ENCODE peak calls at places on chromosome 1, in seven cellular contexts. Q is T-helper 2 cell, E is skeletal muscle cell, X is endodermal cell, O is AG04450, Z is WTC11, I is tibial artery. G is an unnamed sample.

GRCh38 chr1:44701141-44701573 is 26.6 kb downstream of the ARMH1 start:
- DNase-seq in Q (no peak), E (no peak), X (no peak), O (no peak), Z (no peak), I (no peak), G (no peak)

GRCh38 chr1:99786751-99787501 is 20.5 kb upstream of the FRRS1 start:
- DNase-seq in Q (no peak), E (no peak), X (no peak), O (no peak), Z (no peak), I (no peak), G (no peak)

GRCh38 chr1:33902486-33903209 is 38.8 kb downstream of the HMGB4 start:
- DNase-seq in Q (no peak), E (no peak), X (peak), O (no peak), Z (no peak), I (no peak), G (no peak)

GRCh38 chr1:234617986-234618725 is 8.2 kb upstream of the IRF2BP2 start:
- DNase-seq in Q (no peak), E (no peak), X (no peak), O (no peak), Z (no peak), I (no peak), G (no peak)

GRCh38 chr1:235941852-235942624 is 75.3 kb upstream of the LYST start:
- DNase-seq in Q (no peak), E (no peak), X (no peak), O (no peak), Z (no peak), I (no peak), G (no peak)

GRCh38 chr1:234893725-234894630 is 234.7 kb downstream of the TOMM20 start:
- DNase-seq in Q (no peak), E (peak), X (no peak), O (no peak), Z (no peak), I (no peak), G (no peak)

GRCh38 chr1:179047637-179048002 is 21.9 kb downstream of the FAM20B start:
- DNase-seq in Q (no peak), E (no peak), X (no peak), O (no peak), Z (no peak), I (no peak), G (no peak)

GRCh38 chr1:47996406-47997226 is 569 bp downstream of the TRABD2B start:
- DNase-seq in Q (no peak), E (no peak), X (peak), O (no peak), Z (peak), I (peak), G (no peak)

GRCh38 chr1:4172659-4173599 is 272.9 kb upstream of the C1orf174 start:
- DNase-seq in Q (no peak), E (no peak), X (peak), O (no peak), Z (no peak), I (no peak), G (no peak)

GRCh38 chr1:153532161-153532560 is 3.6 kb downstream of the S100A6 start:
- DNase-seq in Q (no peak), E (no peak), X (peak), O (no peak), Z (no peak), I (no peak), G (no peak)

GRCh38 chr1:67149179-67149770 is 14.5 kb upstream of the C1orf141 start:
- DNase-seq in Q (peak), E (peak), X (peak), O (peak), Z (peak), I (peak), G (peak)

GRCh38 chr1:224559971-224560728 is 56.0 kb upstream of the CNIH3 start:
- DNase-seq in Q (no peak), E (no peak), X (no peak), O (no peak), Z (no peak), I (no peak), G (no peak)

GRCh38 chr1:84619383-84620093 is 45.3 kb upstream of the CTBS start:
- DNase-seq in Q (no peak), E (peak), X (no peak), O (no peak), Z (no peak), I (no peak), G (peak)

GRCh38 chr1:181135462-181135781 is 46.9 kb downstream of the IER5 start:
- DNase-seq in Q (no peak), E (no peak), X (no peak), O (no peak), Z (no peak), I (no peak), G (no peak)

GRCh38 chr1:177209357-177209756 is 38.6 kb downstream of the BRINP2 start:
- DNase-seq in Q (no peak), E (peak), X (no peak), O (peak), Z (no peak), I (peak), G (peak)